ENCODE peak calls at places on chromosomes 12 and 14, in eight cellular contexts. F, E, N, V, P, T, M and U are unnamed samples.

GRCh38 chr12:59182191-59182590 is 261.9 kb upstream of the LRIG3 start:
- DNase-seq in F (no peak), E (no peak), N (no peak), V (no peak), P (no peak), T (no peak), M (no peak), U (no peak)

GRCh38 chr14:34234258-34234657 is 227.8 kb downstream of the SPTSSA start:
- DNase-seq in F (no peak), E (no peak), N (peak; percentile 73), V (no peak), P (no peak), T (no peak), M (no peak), U (no peak)

GRCh38 chr12:16913832-16914490 is 308.0 kb upstream of the LMO3 start:
- DNase-seq in F (no peak), E (no peak), N (no peak), V (no peak), P (no peak), T (no peak), M (no peak), U (no peak)

GRCh38 chr12:80041691-80042090 is 57.6 kb upstream of the OTOGL start:
- DNase-seq in F (no peak), E (no peak), N (no peak), V (peak; percentile 80), P (peak; percentile 68), T (no peak), M (no peak), U (no peak)

GRCh38 chr14:35412281-35413057 is 7.9 kb upstream of the NFKBIA start:
- DNase-seq in F (no peak), E (no peak), N (no peak), V (peak; percentile 47), P (no peak), T (no peak), M (no peak), U (no peak)

GRCh38 chr14:76235628-76236027 is 83.9 kb downstream of the GPATCH2L start:
- DNase-seq in F (no peak), E (no peak), N (no peak), V (no peak), P (no peak), T (no peak), M (no peak), U (no peak)

GRCh38 chr14:79702197-79702596 is 509.1 kb downstream of the DIO2 start:
- DNase-seq in F (no peak), E (no peak), N (no peak), V (no peak), P (peak; percentile 57), T (no peak), M (no peak), U (no peak)

GRCh38 chr12:108826115-108826806 is 31.1 kb downstream of the SSH1 start:
- DNase-seq in F (peak; percentile 62), E (no peak), N (peak; percentile 57), V (peak; percentile 95), P (peak; percentile 97), T (no peak), M (peak; percentile 46), U (no peak)

GRCh38 chr12:118160536-118160935 is 24.6 kb downstream of the PEBP1 start:
- DNase-seq in F (no peak), E (no peak), N (no peak), V (no peak), P (no peak), T (no peak), M (no peak), U (no peak)

GRCh38 chr12:15114501-15114900 is 106.7 kb downstream of the RERG start:
- DNase-seq in F (no peak), E (no peak), N (no peak), V (no peak), P (no peak), T (no peak), M (no peak), U (no peak)

GRCh38 chr12:74365178-74365964 is 172.3 kb upstream of the ATXN7L3B start:
- DNase-seq in F (no peak), E (no peak), N (no peak), V (peak; percentile 51), P (peak; percentile 33), T (no peak), M (no peak), U (peak; percentile 15)

GRCh38 chr12:109715310-109716091 is 1.9 kb downstream of the FAM222A start:
- DNase-seq in F (no peak), E (no peak), N (peak; percentile 29), V (no peak), P (no peak), T (no peak), M (peak; percentile 54), U (no peak)

GRCh38 chr12:113933201-113933786 is 32.8 kb downstream of the RBM19 start:
- DNase-seq in F (no peak), E (no peak), N (no peak), V (peak; percentile 75), P (peak; percentile 79), T (no peak), M (no peak), U (no peak)

GRCh38 chr14:103091041-103091882 is 3.3 kb upstream of the EXOC3L4 start:
- DNase-seq in F (no peak), E (peak; percentile 88), N (peak; percentile 64), V (peak; percentile 48), P (peak; percentile 47), T (no peak), M (peak; percentile 82), U (peak; percentile 85)

GRCh38 chr14:24135834-24136683 is at the start of gene PSME1:
- DNase-seq in F (peak; percentile 88), E (peak; percentile 98), N (peak; percentile 95), V (peak; percentile 82), P (peak; percentile 82), T (peak; percentile 71), M (peak; percentile 96), U (peak; percentile 91)

GRCh38 chr12:30694971-30695326 is 720 bp downstream of the IPO8 start:
- DNase-seq in F (peak; percentile 23), E (peak; percentile 78), N (no peak), V (peak; percentile 36), P (peak; percentile 35), T (peak; percentile 21), M (peak; percentile 58), U (peak; percentile 55)

GRCh38 chr14:54338696-54339317 is 58.0 kb upstream of the CDKN3 start:
- DNase-seq in F (no peak), E (no peak), N (no peak), V (peak; percentile 68), P (peak; percentile 57), T (peak; percentile 55), M (no peak), U (peak; percentile 57)

GRCh38 chr12:115966376-115966775 is 311.1 kb downstream of the MED13L start:
- DNase-seq in F (no peak), E (no peak), N (no peak), V (no peak), P (no peak), T (no peak), M (no peak), U (no peak)

GRCh38 chr12:115960868-115961802 is 316.4 kb downstream of the MED13L start:
- DNase-seq in F (no peak), E (no peak), N (no peak), V (no peak), P (no peak), T (no peak), M (no peak), U (no peak)

GRCh38 chr12:115964214-115964613 is 313.3 kb downstream of the MED13L start:
- DNase-seq in F (no peak), E (no peak), N (no peak), V (no peak), P (no peak), T (no peak), M (no peak), U (no peak)

GRCh38 chr12:115964626-115965025 is 312.9 kb downstream of the MED13L start:
- DNase-seq in F (no peak), E (no peak), N (no peak), V (no peak), P (no peak), T (no peak), M (no peak), U (no peak)

GRCh38 chr12:115963030-115963480 is 314.4 kb downstream of the MED13L start:
- DNase-seq in F (no peak), E (no peak), N (no peak), V (peak; percentile 62), P (peak; percentile 78), T (no peak), M (no peak), U (no peak)
- H3K27ac ChIP-seq in F (no peak overlapping the region), E (no peak overlapping the region), N (no peak overlapping the region), V (peak overlapping the region; percentile 43), P (peak overlapping the region; percentile 19), T (no peak overlapping the region), M (no peak overlapping the region), U (no peak overlapping the region)

DNA sequence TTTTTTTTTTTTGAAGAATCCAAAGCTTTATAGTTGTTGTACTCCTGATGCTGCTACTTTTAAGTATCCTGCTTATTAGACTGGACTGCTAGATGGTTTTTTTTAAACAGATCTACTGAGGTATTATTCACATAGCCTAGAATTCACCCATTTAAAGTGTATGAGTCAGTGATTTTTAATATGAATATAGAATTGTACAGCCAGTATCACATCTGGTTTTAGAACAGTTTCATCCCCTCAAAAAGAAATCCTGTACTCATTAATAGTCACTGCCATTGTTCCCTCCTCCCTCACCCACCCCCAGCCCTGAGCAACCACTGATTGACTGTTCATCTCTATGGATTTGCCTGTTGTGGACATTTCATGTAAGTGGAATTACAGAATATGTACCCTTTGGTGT is 98.4 kb downstream of the PPP2R5C start:
- DNase-seq in F (no peak), E (no peak), N (no peak), V (no peak), P (no peak), T (no peak), M (no peak), U (no peak)
- H3K36me3 ChIP-seq in F (no peaks in the 10 kb centered on the region), E (peaks cover 36% of the 10 kb centered on the region), N (peaks cover 11% of the 10 kb centered on the region), V (peaks cover 3% of the 10 kb centered on the region), P (peaks cover 5% of the 10 kb centered on the region), T (peaks cover 2% of the 10 kb centered on the region), M (no peaks in the 10 kb centered on the region), U (peaks cover 16% of the 10 kb centered on the region)

GRCh38 chr14:62689741-62690140 is 355.5 kb downstream of the KCNH5 start:
- DNase-seq in F (no peak), E (no peak), N (no peak), V (no peak), P (no peak), T (no peak), M (no peak), U (no peak)
- TF ChIP-seq CTCF in F (no peak), E (no peak), N (no peak), V (no peak), P (no peak), T (no peak), M (no peak), U (no peak)

GRCh38 chr14:61619494-61619893 is 75.8 kb upstream of the HIF1A start:
- DNase-seq in F (no peak), E (no peak), N (no peak), V (no peak), P (no peak), T (no peak), M (no peak), U (no peak)
- H3K27ac ChIP-seq in F (no peak overlapping the region), E (no peak overlapping the region), N (no peak overlapping the region), V (no peak overlapping the region), P (no peak overlapping the region), T (no peak overlapping the region), M (no peak overlapping the region), U (no peak overlapping the region)